ENCODE peak calls at places on chromosomes 13 and 19, in eight cellular contexts. One of them, this sample, is unnamed.

GRCh38 chr19:49339364-49340068 is 4.3 kb downstream of the CD37 start:
- DNase-seq in mesothelial cell of epicardium: peak
- DNase-seq in left lung: peak
- DNase-seq in dorsolateral prefrontal cortex: peak
- DNase-seq in AG04449: no peak
- DNase-seq in activated CD4-positive, alpha-beta T cell treated with anti-CD3 and anti-CD28 coated beads for 4 hours: no peak
- DNase-seq in EL: peak
- DNase-seq in uterus: peak
- DNase-seq in this sample: peak

GRCh38 chr13:60572003-60572792 is 175.2 kb downstream of the TDRD3 start:
- DNase-seq in mesothelial cell of epicardium: no peak
- DNase-seq in left lung: no peak
- DNase-seq in dorsolateral prefrontal cortex: no peak
- DNase-seq in AG04449: peak
- DNase-seq in activated CD4-positive, alpha-beta T cell treated with anti-CD3 and anti-CD28 coated beads for 4 hours: no peak
- DNase-seq in EL: peak
- DNase-seq in uterus: no peak
- DNase-seq in this sample: peak

GRCh38 chr19:40424637-40425449 is 949 bp downstream of the SERTAD1 start:
- DNase-seq in mesothelial cell of epicardium: no peak
- DNase-seq in left lung: no peak
- DNase-seq in dorsolateral prefrontal cortex: no peak
- DNase-seq in AG04449: no peak
- DNase-seq in activated CD4-positive, alpha-beta T cell treated with anti-CD3 and anti-CD28 coated beads for 4 hours: no peak
- DNase-seq in EL: peak
- DNase-seq in uterus: no peak
- DNase-seq in this sample: peak

GRCh38 chr13:75372517-75372916 is 109.5 kb downstream of the TBC1D4 start:
- DNase-seq in mesothelial cell of epicardium: no peak
- DNase-seq in left lung: no peak
- DNase-seq in dorsolateral prefrontal cortex: no peak
- DNase-seq in AG04449: no peak
- DNase-seq in activated CD4-positive, alpha-beta T cell treated with anti-CD3 and anti-CD28 coated beads for 4 hours: peak
- DNase-seq in EL: peak
- DNase-seq in uterus: no peak
- DNase-seq in this sample: peak

GRCh38 chr13:47499358-47500150 is 501.5 kb downstream of the SUCLA2 start:
- DNase-seq in mesothelial cell of epicardium: no peak
- DNase-seq in left lung: no peak
- DNase-seq in dorsolateral prefrontal cortex: no peak
- DNase-seq in AG04449: peak
- DNase-seq in activated CD4-positive, alpha-beta T cell treated with anti-CD3 and anti-CD28 coated beads for 4 hours: no peak
- DNase-seq in EL: peak
- DNase-seq in uterus: no peak
- DNase-seq in this sample: peak

GRCh38 chr19:19214892-19215291 is 3.1 kb downstream of the NCAN start:
- DNase-seq in mesothelial cell of epicardium: peak
- DNase-seq in left lung: no peak
- DNase-seq in dorsolateral prefrontal cortex: no peak
- DNase-seq in AG04449: no peak
- DNase-seq in activated CD4-positive, alpha-beta T cell treated with anti-CD3 and anti-CD28 coated beads for 4 hours: no peak
- DNase-seq in EL: peak
- DNase-seq in uterus: no peak
- DNase-seq in this sample: peak

GRCh38 chr19:7852851-7853759 is 21.1 kb downstream of the PRR36 start:
- DNase-seq in mesothelial cell of epicardium: peak
- DNase-seq in left lung: peak
- DNase-seq in dorsolateral prefrontal cortex: peak
- DNase-seq in AG04449: no peak
- DNase-seq in activated CD4-positive, alpha-beta T cell treated with anti-CD3 and anti-CD28 coated beads for 4 hours: peak
- DNase-seq in EL: peak
- DNase-seq in uterus: peak
- DNase-seq in this sample: peak

GRCh38 chr19:1206063-1206732 is 620 bp downstream of the STK11 start:
- DNase-seq in mesothelial cell of epicardium: no peak
- DNase-seq in left lung: no peak
- DNase-seq in dorsolateral prefrontal cortex: no peak
- DNase-seq in AG04449: no peak
- DNase-seq in activated CD4-positive, alpha-beta T cell treated with anti-CD3 and anti-CD28 coated beads for 4 hours: no peak
- DNase-seq in EL: no peak
- DNase-seq in uterus: no peak
- DNase-seq in this sample: no peak

GRCh38 chr19:48498922-48499321 is 12.7 kb downstream of the LMTK3 start:
- DNase-seq in mesothelial cell of epicardium: no peak
- DNase-seq in left lung: no peak
- DNase-seq in dorsolateral prefrontal cortex: no peak
- DNase-seq in AG04449: no peak
- DNase-seq in activated CD4-positive, alpha-beta T cell treated with anti-CD3 and anti-CD28 coated beads for 4 hours: no peak
- DNase-seq in EL: no peak
- DNase-seq in uterus: no peak
- DNase-seq in this sample: no peak

GRCh38 chr13:50529154-50529882 is 314.2 kb downstream of the DLEU7 start:
- DNase-seq in mesothelial cell of epicardium: peak
- DNase-seq in left lung: peak
- DNase-seq in dorsolateral prefrontal cortex: peak
- DNase-seq in AG04449: peak
- DNase-seq in activated CD4-positive, alpha-beta T cell treated with anti-CD3 and anti-CD28 coated beads for 4 hours: peak
- DNase-seq in EL: no peak
- DNase-seq in uterus: peak
- DNase-seq in this sample: peak

This sample was measured in EH.